ENCODE peak calls at places on chromosomes 13 and 19, in four cellular contexts. One of them, this sample, is unnamed.

GRCh38 chr13:57128909-57129308 is 11.8 kb upstream of the PRR20A start:
- DNase-seq in mesenchymal stem cell: no peak
- DNase-seq in esophagus squamous epithelium: no peak
- DNase-seq in hepatic stellate cell: no peak
- DNase-seq in this sample: no peak

GRCh38 chr19:28289294-28290063 is 923.5 kb downstream of the UQCRFS1 start:
- DNase-seq in mesenchymal stem cell: no peak
- DNase-seq in esophagus squamous epithelium: no peak
- DNase-seq in hepatic stellate cell: peak; percentile 41
- DNase-seq in this sample: no peak

GRCh38 chr19:47408156-47408938 is 11.0 kb downstream of the MEIS3 start:
- DNase-seq in mesenchymal stem cell: no peak
- DNase-seq in hepatic stellate cell: no peak
- DNase-seq in esophagus squamous epithelium: no peak
- DNase-seq in this sample: no peak

GRCh38 chr13:78194904-78195639 is 276.4 kb upstream of the EDNRB start:
- DNase-seq in mesenchymal stem cell: no peak
- DNase-seq in esophagus squamous epithelium: no peak
- DNase-seq in hepatic stellate cell: peak; percentile 16
- DNase-seq in this sample: peak; percentile 13

GRCh38 chr19:18023596-18024212 is 15.7 kb downstream of the ARRDC2 start:
- DNase-seq in esophagus squamous epithelium: peak; percentile 45
- DNase-seq in hepatic stellate cell: no peak
- DNase-seq in mesenchymal stem cell: peak; percentile 85
- DNase-seq in this sample: peak; percentile 91

GRCh38 chr13:31201341-31202024 is 1.7 kb downstream of the B3GLCT start:
- DNase-seq in mesenchymal stem cell: peak; percentile 25
- DNase-seq in esophagus squamous epithelium: no peak
- DNase-seq in hepatic stellate cell: peak; percentile 37
- DNase-seq in this sample: no peak

GRCh38 chr13:33015791-33016323 is 366 bp upstream of the KL start:
- DNase-seq in esophagus squamous epithelium: no peak
- DNase-seq in mesenchymal stem cell: peak; percentile 2
- DNase-seq in hepatic stellate cell: no peak
- DNase-seq in this sample: no peak

GRCh38 chr19:16266586-16266942 is 58.1 kb upstream of the KLF2 start:
- DNase-seq in mesenchymal stem cell: no peak
- DNase-seq in esophagus squamous epithelium: no peak
- DNase-seq in hepatic stellate cell: no peak
- DNase-seq in this sample: no peak

GRCh38 chr13:79423801-79424642 is 18.0 kb upstream of the RBM26 start:
- DNase-seq in esophagus squamous epithelium: no peak
- DNase-seq in hepatic stellate cell: peak; percentile 19
- DNase-seq in mesenchymal stem cell: peak; percentile 65
- DNase-seq in this sample: peak; percentile 74

GRCh38 chr19:17846146-17846545 is 1.6 kb downstream of the JAK3 start:
- DNase-seq in esophagus squamous epithelium: no peak
- DNase-seq in hepatic stellate cell: no peak
- DNase-seq in mesenchymal stem cell: no peak
- DNase-seq in this sample: no peak

GRCh38 chr13:99468971-99469545 is 32.2 kb upstream of the TM9SF2 start:
- DNase-seq in mesenchymal stem cell: no peak
- DNase-seq in hepatic stellate cell: no peak
- DNase-seq in esophagus squamous epithelium: no peak
- DNase-seq in this sample: no peak

GRCh38 chr13:67147257-67148218 is 82.6 kb downstream of the PCDH9 start:
- DNase-seq in mesenchymal stem cell: peak; percentile 65
- DNase-seq in esophagus squamous epithelium: no peak
- DNase-seq in hepatic stellate cell: peak; percentile 28
- DNase-seq in this sample: no peak

GRCh38 chr19:5152013-5152763 is 183.3 kb downstream of the KDM4B start:
- DNase-seq in mesenchymal stem cell: no peak
- DNase-seq in esophagus squamous epithelium: no peak
- DNase-seq in hepatic stellate cell: no peak
- DNase-seq in this sample: no peak

GRCh38 chr19:29320076-29320475 is 107.1 kb upstream of the UQCRFS1 start:
- DNase-seq in hepatic stellate cell: no peak
- DNase-seq in mesenchymal stem cell: no peak
- DNase-seq in esophagus squamous epithelium: no peak
- DNase-seq in this sample: no peak

GRCh38 chr19:42122691-42123607 is 9.3 kb downstream of the POU2F2 start:
- DNase-seq in esophagus squamous epithelium: no peak
- DNase-seq in hepatic stellate cell: no peak
- DNase-seq in mesenchymal stem cell: no peak
- DNase-seq in this sample: no peak

GRCh38 chr19:12778020-12778904 is 2.9 kb upstream of the HOOK2 start:
- DNase-seq in hepatic stellate cell: peak; percentile 86
- DNase-seq in esophagus squamous epithelium: no peak
- DNase-seq in mesenchymal stem cell: peak; percentile 94
- DNase-seq in this sample: peak; percentile 54

GRCh38 chr13:80084086-80084676 is 256.7 kb downstream of the SPRY2 start:
- DNase-seq in esophagus squamous epithelium: no peak
- DNase-seq in hepatic stellate cell: peak; percentile 49
- DNase-seq in mesenchymal stem cell: peak; percentile 85
- DNase-seq in this sample: no peak

GRCh38 chr19:32268381-32268780 is 77.0 kb upstream of the ZNF507 start:
- DNase-seq in mesenchymal stem cell: no peak
- DNase-seq in esophagus squamous epithelium: no peak
- DNase-seq in hepatic stellate cell: no peak
- DNase-seq in this sample: no peak

GRCh38 chr13:102873653-102874052 is 27.8 kb downstream of the ERCC5 start:
- DNase-seq in mesenchymal stem cell: peak; percentile 36
- DNase-seq in esophagus squamous epithelium: no peak
- DNase-seq in hepatic stellate cell: no peak
- DNase-seq in this sample: no peak

GRCh38 chr19:18500820-18501219 is 21.1 kb downstream of the ELL start:
- DNase-seq in mesenchymal stem cell: no peak
- DNase-seq in esophagus squamous epithelium: no peak
- DNase-seq in hepatic stellate cell: no peak
- DNase-seq in this sample: no peak

GRCh38 chr13:29740961-29741360 is 109.5 kb downstream of the UBL3 start:
- DNase-seq in hepatic stellate cell: no peak
- DNase-seq in esophagus squamous epithelium: no peak
- DNase-seq in mesenchymal stem cell: no peak
- DNase-seq in this sample: no peak

This sample was measured in Kasumi-1.